ENCODE peak calls at places on chromosome 16, in nine cellular contexts. B is A549; O is HL-60; D is CD4-positive, alpha-beta T cell; G is dorsolateral prefrontal cortex; C is fibroblast of mammary gland; W is omental fat pad; M is left lung; Y is GM06990. K is an unnamed sample.

GRCh38 chr16:87457724-87458423 is 35.0 kb downstream of the ZCCHC14 start:
- DNase-seq in B (peak), O (no peak), D (no peak), G (no peak), C (peak), W (no peak), M (no peak), Y (no peak), K (no peak)

GRCh38 chr16:87077750-87078127 is 239.5 kb downstream of the C16orf95 start:
- DNase-seq in B (no peak), O (no peak), D (no peak), G (no peak), C (no peak), W (no peak), M (no peak), Y (no peak), K (no peak)

GRCh38 chr16:81485824-81486554 is 41.4 kb downstream of the CMIP start:
- DNase-seq in B (no peak), O (no peak), D (no peak), G (no peak), C (peak), W (no peak), M (no peak), Y (no peak), K (no peak)

GRCh38 chr16:81456523-81457325 is 12.1 kb downstream of the CMIP start:
- DNase-seq in B (no peak), O (no peak), D (no peak), G (no peak), C (no peak), W (no peak), M (no peak), Y (no peak), K (no peak)

GRCh38 chr16:4954714-4955113 is 3.4 kb upstream of the SEC14L5 start:
- DNase-seq in B (no peak), O (no peak), D (no peak), G (no peak), C (peak), W (no peak), M (peak), Y (no peak), K (no peak)

GRCh38 chr16:67857547-67858233 is 10.2 kb upstream of the CENPT start:
- DNase-seq in B (peak), O (no peak), D (peak), G (no peak), C (peak), W (peak), M (no peak), Y (no peak), K (no peak)

GRCh38 chr16:86527366-86527765 is 17.0 kb downstream of the FOXF1 start:
- DNase-seq in B (no peak), O (no peak), D (no peak), G (no peak), C (no peak), W (no peak), M (peak), Y (no peak), K (no peak)

GRCh38 chr16:50835358-50836060 is 93.6 kb downstream of the CYLD start:
- DNase-seq in B (no peak), O (no peak), D (no peak), G (no peak), C (no peak), W (no peak), M (no peak), Y (no peak), K (no peak)

GRCh38 chr16:70703041-70703834 is 17.4 kb upstream of the MTSS2 start:
- DNase-seq in B (no peak), O (no peak), D (no peak), G (peak), C (peak), W (no peak), M (no peak), Y (no peak), K (peak)

GRCh38 chr16:23222929-23223328 is 40.4 kb downstream of the SCNN1G start:
- DNase-seq in B (no peak), O (no peak), D (no peak), G (no peak), C (no peak), W (no peak), M (no peak), Y (no peak), K (no peak)

GRCh38 chr16:24525970-24526559 is 13.3 kb upstream of the RBBP6 start:
- DNase-seq in B (peak), O (no peak), D (no peak), G (no peak), C (no peak), W (no peak), M (no peak), Y (no peak), K (no peak)

DNA sequence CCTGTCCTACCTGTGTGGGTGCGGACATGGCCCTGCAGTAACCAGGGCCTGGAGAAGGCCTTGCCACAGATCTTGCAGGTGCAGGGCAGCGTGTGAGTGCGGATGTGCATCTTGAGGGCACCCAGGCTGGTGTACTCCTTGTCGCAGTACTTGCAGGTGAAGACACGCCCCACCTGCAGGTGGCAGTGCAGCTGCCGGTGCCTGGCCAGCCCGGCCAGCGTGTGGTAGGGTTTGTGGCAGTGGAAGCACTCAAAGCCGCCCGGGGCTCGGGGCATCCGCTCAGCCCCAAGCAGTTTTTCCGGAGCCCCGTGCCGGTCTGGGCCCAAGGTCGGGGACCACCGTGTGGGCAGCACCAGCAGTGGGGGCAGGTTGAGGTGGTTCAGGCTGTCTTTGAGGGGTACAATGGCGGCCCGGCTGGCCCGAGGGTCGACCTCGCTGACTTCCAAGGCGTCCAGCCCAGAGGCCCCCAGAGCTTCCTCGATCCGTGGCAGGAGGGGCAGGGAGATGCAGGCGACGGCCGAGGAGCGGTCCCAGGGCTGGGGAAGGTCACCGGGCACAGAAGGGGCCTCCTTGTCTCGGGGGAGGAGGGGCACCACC is 5.1 kb downstream of the SNAI3 start:
- DNase-seq in B (peak), O (no peak), D (no peak), G (no peak), C (no peak), W (no peak), M (peak), Y (peak), K (no peak)
- TF ChIP-seq CTCF in B (peak), O (no peak), D (peak), G (no peak), C (peak), W (no peak), M (no peak), Y (peak), K (peak)

GRCh38 chr16:54817432-54817831 is 113.2 kb upstream of the IRX5 start:
- DNase-seq in B (peak), O (no peak), D (no peak), G (no peak), C (peak), W (no peak), M (no peak), Y (no peak), K (peak)
- TF ChIP-seq CTCF in B (no peak), O (no peak), D (no peak), G (no peak), C (peak), W (no peak), M (no peak), Y (no peak), K (no peak)

DNA sequence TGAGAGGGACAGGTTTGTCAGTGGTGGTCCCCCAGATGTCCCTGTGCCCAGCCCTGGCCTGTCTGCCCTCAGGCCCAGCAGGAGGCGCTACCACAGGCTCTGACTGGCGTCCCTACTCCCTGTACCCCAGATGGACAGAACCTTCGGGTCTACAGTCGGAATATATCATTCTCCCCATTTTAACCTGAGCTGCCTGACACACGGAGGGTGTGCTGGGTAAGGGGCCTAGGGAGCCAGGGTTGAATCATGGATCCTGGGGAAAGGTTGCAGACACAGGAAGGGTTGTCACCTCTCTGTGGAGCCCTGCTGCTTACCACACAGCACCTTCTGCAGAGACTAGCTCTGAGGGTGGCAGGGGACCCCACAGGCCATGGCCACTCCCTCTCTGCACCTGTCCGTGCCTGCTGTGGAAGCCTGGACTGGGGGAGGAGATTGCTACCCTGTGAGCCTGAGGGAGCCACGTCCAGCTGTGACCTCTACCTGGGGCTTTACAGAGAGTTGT is 162.2 kb upstream of the ZNF267 start:
- DNase-seq in B (no peak), O (no peak), D (no peak), G (no peak), C (no peak), W (no peak), M (no peak), Y (no peak), K (no peak)
- TF ChIP-seq CTCF in B (no peak), O (no peak), D (no peak), G (no peak), C (no peak), W (no peak), M (no peak), Y (peak), K (no peak)

GRCh38 chr16:15523092-15523541 is 88.7 kb downstream of the BMERB1 start:
- DNase-seq in B (peak), O (peak), D (no peak), G (peak), C (no peak), W (no peak), M (no peak), Y (peak), K (no peak)
- TF ChIP-seq CTCF in B (peak), O (peak), D (no peak), G (peak), C (no peak), W (no peak), M (no peak), Y (peak), K (no peak)

GRCh38 chr16:73011926-73012325 is 36.0 kb downstream of the ZFHX3 start:
- DNase-seq in B (no peak), O (no peak), D (no peak), G (no peak), C (no peak), W (no peak), M (no peak), Y (no peak), K (no peak)
- TF ChIP-seq CTCF in B (peak), O (no peak), D (no peak), G (no peak), C (no peak), W (no peak), M (no peak), Y (no peak), K (no peak)

DNA sequence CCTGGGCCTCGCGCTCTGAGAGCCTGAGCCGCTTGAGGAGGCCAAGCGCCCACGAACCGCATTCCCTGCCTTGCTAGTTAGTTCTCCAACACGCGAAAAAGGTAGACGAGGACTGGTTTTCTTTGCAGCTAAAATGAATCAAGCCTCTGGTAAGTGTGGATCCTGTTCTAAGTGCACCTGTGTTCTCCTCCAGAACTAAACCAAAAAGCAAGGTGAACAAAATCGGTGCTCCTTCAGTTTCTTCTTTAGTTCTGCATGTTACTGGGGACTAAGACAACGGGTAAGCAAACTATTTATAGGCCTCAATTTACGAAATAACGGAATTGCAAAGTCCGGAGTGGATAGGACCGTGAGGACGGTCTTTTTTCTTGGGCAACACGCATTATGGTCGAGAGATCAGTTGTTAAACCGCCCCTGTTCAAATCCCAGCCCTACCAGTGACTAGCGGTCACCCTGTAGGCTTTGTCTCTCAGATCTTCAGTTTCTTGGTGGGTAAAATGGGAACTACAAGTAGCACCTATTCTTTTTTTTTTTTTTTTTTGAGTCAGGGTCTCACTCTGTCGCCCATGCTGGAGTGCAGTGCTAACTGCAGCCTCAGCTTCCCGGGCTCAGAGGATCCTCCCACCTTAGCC is 993 bp upstream of the ANKRD11 start:
- DNase-seq in B (peak), O (no peak), D (no peak), G (no peak), C (no peak), W (no peak), M (no peak), Y (no peak), K (no peak)
- TF ChIP-seq CTCF in B (no peak), O (no peak), D (no peak), G (no peak), C (peak), W (no peak), M (no peak), Y (no peak), K (peak)

GRCh38 chr16:11218324-11218962 is 37.6 kb downstream of the SOCS1 start:
- DNase-seq in B (peak), O (no peak), D (no peak), G (no peak), C (no peak), W (no peak), M (no peak), Y (no peak), K (no peak)
- TF ChIP-seq CTCF in B (peak), O (peak), D (peak), G (no peak), C (peak), W (no peak), M (peak), Y (peak), K (peak)

GRCh38 chr16:1688807-1689560 is 10.9 kb downstream of the JPT2 start:
- DNase-seq in B (peak), O (no peak), D (no peak), G (no peak), C (peak), W (no peak), M (no peak), Y (no peak), K (no peak)

GRCh38 chr16:1690810-1691209 is 12.7 kb downstream of the JPT2 start:
- DNase-seq in B (no peak), O (no peak), D (no peak), G (no peak), C (no peak), W (no peak), M (no peak), Y (no peak), K (no peak)

GRCh38 chr16:1689853-1690252 is 11.8 kb downstream of the JPT2 start:
- DNase-seq in B (no peak), O (no peak), D (no peak), G (no peak), C (no peak), W (no peak), M (no peak), Y (no peak), K (no peak)

GRCh38 chr16:1691276-1691675 is 13.2 kb downstream of the JPT2 start:
- DNase-seq in B (peak), O (no peak), D (no peak), G (no peak), C (peak), W (no peak), M (no peak), Y (no peak), K (no peak)

DNA sequence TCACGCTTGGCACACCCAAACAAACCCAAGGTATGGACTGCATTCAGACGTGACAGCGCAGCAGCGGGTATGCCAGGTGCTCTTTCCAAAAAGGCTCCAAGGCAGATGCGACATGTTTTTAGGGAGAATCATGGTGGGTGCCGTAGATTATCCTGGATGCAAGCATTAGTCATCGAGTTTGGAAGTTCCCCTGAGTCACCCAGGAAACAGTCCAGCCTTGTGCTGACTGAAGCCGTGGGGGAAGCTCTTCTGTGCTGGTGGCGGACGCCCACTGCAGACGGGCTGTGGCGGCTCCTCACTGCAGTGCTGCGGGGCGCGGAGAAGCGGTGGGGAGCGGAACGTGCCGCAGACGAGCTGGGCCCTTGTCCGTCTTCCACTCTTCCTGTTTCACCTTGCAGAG is 13.9 kb downstream of the JPT2 start:
- DNase-seq in B (peak), O (no peak), D (no peak), G (no peak), C (peak), W (no peak), M (no peak), Y (no peak), K (no peak)
- TF ChIP-seq CTCF in B (no peak), O (no peak), D (no peak), G (no peak), C (no peak), W (no peak), M (no peak), Y (no peak), K (no peak)

GRCh38 chr16:66427871-66428681 is 981 bp downstream of the BEAN1 start:
- DNase-seq in B (no peak), O (no peak), D (no peak), G (no peak), C (no peak), W (no peak), M (no peak), Y (no peak), K (peak)
- TF ChIP-seq CTCF in B (no peak), O (no peak), D (no peak), G (no peak), C (no peak), W (no peak), M (no peak), Y (no peak), K (no peak)